ENCODE peak calls at places on chromosomes 7 and 10, in seven cellular contexts. X is cerebellar cortex; S is hypothalamus; E is BJ; K is neural crest cell; I is fibroblast of lung; C is CD8-positive, alpha-beta memory T cell. U is an unnamed sample.

GRCh38 chr10:122847782-122848604 is 2.3 kb upstream of the CUZD1 start:
- DNase-seq in X (no peak), S (no peak), E (no peak), K (no peak), I (peak), C (no peak), U (no peak)

GRCh38 chr7:116731019-116731388 is 59.0 kb downstream of the MET start:
- DNase-seq in X (no peak), S (no peak), E (no peak), K (no peak), I (no peak), C (no peak), U (no peak)

GRCh38 chr10:17454181-17454800 is at the start of gene ST8SIA6:
- DNase-seq in X (no peak), S (no peak), E (no peak), K (peak), I (peak), C (peak), U (no peak)

GRCh38 chr7:138207555-138207971 is 131.3 kb downstream of the AKR1D1 start:
- DNase-seq in X (no peak), S (no peak), E (no peak), K (no peak), I (no peak), C (no peak), U (no peak)

GRCh38 chr7:78510580-78511188 is 712.1 kb downstream of the PHTF2 start:
- DNase-seq in X (no peak), S (no peak), E (no peak), K (peak), I (peak), C (no peak), U (no peak)

GRCh38 chr10:102195301-102195870 is 30.7 kb upstream of the ELOVL3 start:
- DNase-seq in X (no peak), S (no peak), E (no peak), K (no peak), I (no peak), C (no peak), U (no peak)

GRCh38 chr10:124539935-124540641 is 78.5 kb downstream of the LHPP start:
- DNase-seq in X (no peak), S (peak), E (no peak), K (peak), I (peak), C (peak), U (peak)

GRCh38 chr7:75596727-75597614 is 104.9 kb downstream of the SPDYE5 start:
- DNase-seq in X (no peak), S (no peak), E (no peak), K (no peak), I (no peak), C (no peak), U (peak)

GRCh38 chr7:74376256-74377036 is 77.3 kb upstream of the GTF2IRD1 start:
- DNase-seq in X (no peak), S (no peak), E (no peak), K (no peak), I (no peak), C (no peak), U (no peak)

GRCh38 chr10:114684085-114684821 is 26.2 kb upstream of the ABLIM1 start:
- DNase-seq in X (no peak), S (peak), E (peak), K (no peak), I (peak), C (no peak), U (no peak)

GRCh38 chr7:19327011-19327410 is 181.8 kb upstream of the FERD3L start:
- DNase-seq in X (no peak), S (no peak), E (no peak), K (no peak), I (peak), C (no peak), U (no peak)

GRCh38 chr10:77041636-77042258 is 595.9 kb downstream of the KCNMA1 start:
- DNase-seq in X (no peak), S (no peak), E (no peak), K (no peak), I (no peak), C (no peak), U (no peak)

GRCh38 chr7:74262639-74263398 is 8.6 kb upstream of the RFC2 start:
- DNase-seq in X (no peak), S (no peak), E (no peak), K (no peak), I (no peak), C (no peak), U (no peak)

GRCh38 chr7:40810274-40810673 is 675.5 kb downstream of the SUGCT start:
- DNase-seq in X (no peak), S (no peak), E (no peak), K (no peak), I (no peak), C (no peak), U (no peak)

GRCh38 chr10:100710151-100710871 is 35.1 kb upstream of the PAX2 start:
- DNase-seq in X (no peak), S (no peak), E (no peak), K (peak), I (no peak), C (no peak), U (no peak)

GRCh38 chr10:22658745-22659410 is 55.5 kb downstream of the PIP4K2A start:
- DNase-seq in X (no peak), S (no peak), E (no peak), K (no peak), I (peak), C (no peak), U (no peak)

GRCh38 chr7:155190608-155191536 is 106.8 kb upstream of the INSIG1 start:
- DNase-seq in X (peak), S (peak), E (no peak), K (peak), I (peak), C (peak), U (peak)

GRCh38 chr10:115950320-115950719 is 322.7 kb downstream of the GFRA1 start:
- DNase-seq in X (no peak), S (no peak), E (no peak), K (no peak), I (peak), C (no peak), U (no peak)

GRCh38 chr7:100965723-100966541 is 3.4 kb upstream of the MUC12 start:
- DNase-seq in X (peak), S (no peak), E (no peak), K (peak), I (peak), C (peak), U (no peak)

GRCh38 chr7:156025675-156026074 is 213.4 kb upstream of the SHH start:
- DNase-seq in X (no peak), S (no peak), E (no peak), K (no peak), I (no peak), C (no peak), U (no peak)

GRCh38 chr10:29621161-29621560 is 13.6 kb downstream of the SVIL start:
- DNase-seq in X (no peak), S (no peak), E (no peak), K (no peak), I (no peak), C (no peak), U (no peak)

GRCh38 chr10:25616903-25617592 is 317.0 kb upstream of the MYO3A start:
- DNase-seq in X (no peak), S (no peak), E (no peak), K (no peak), I (no peak), C (no peak), U (no peak)

GRCh38 chr7:94190599-94191061 is 186.5 kb upstream of the BET1 start:
- DNase-seq in X (no peak), S (no peak), E (peak), K (no peak), I (peak), C (no peak), U (no peak)

GRCh38 chr7:2701832-2702593 is 14.0 kb downstream of the AMZ1 start:
- DNase-seq in X (peak), S (peak), E (no peak), K (no peak), I (peak), C (no peak), U (no peak)

GRCh38 chr7:139734395-139734794 is 43.4 kb downstream of the HIPK2 start:
- DNase-seq in X (no peak), S (no peak), E (no peak), K (no peak), I (peak), C (no peak), U (no peak)

GRCh38 chr7:138008588-138009349 is 6.9 kb upstream of the CREB3L2 start:
- DNase-seq in X (peak), S (no peak), E (no peak), K (peak), I (peak), C (peak), U (no peak)

GRCh38 chr10:95374597-95375209 is 83.9 kb upstream of the PDLIM1 start:
- DNase-seq in X (peak), S (peak), E (no peak), K (peak), I (peak), C (peak), U (peak)

GRCh38 chr10:71536332-71536731 is 139.6 kb downstream of the CDH23 start:
- DNase-seq in X (no peak), S (no peak), E (no peak), K (no peak), I (no peak), C (no peak), U (no peak)

GRCh38 chr7:131723926-131724325 is 167.5 kb upstream of the PODXL start:
- DNase-seq in X (no peak), S (no peak), E (no peak), K (no peak), I (no peak), C (no peak), U (no peak)

GRCh38 chr10:124603376-124604213 is 140.6 kb downstream of the FAM53B start:
- DNase-seq in X (no peak), S (no peak), E (no peak), K (no peak), I (no peak), C (no peak), U (no peak)

GRCh38 chr10:70958396-70958795 is 70.0 kb upstream of the PCBD1 start:
- DNase-seq in X (no peak), S (no peak), E (no peak), K (no peak), I (no peak), C (no peak), U (no peak)

GRCh38 chr10:32239770-32240169 is 107.2 kb downstream of the EPC1 start:
- DNase-seq in X (no peak), S (no peak), E (peak), K (no peak), I (peak), C (no peak), U (no peak)

GRCh38 chr10:70481831-70482530 is 3.4 kb downstream of the PALD1 start:
- DNase-seq in X (peak), S (peak), E (no peak), K (no peak), I (peak), C (no peak), U (no peak)

GRCh38 chr7:100127866-100128601 is 1.3 kb downstream of the MBLAC1 start:
- DNase-seq in X (peak), S (no peak), E (no peak), K (peak), I (no peak), C (no peak), U (no peak)

GRCh38 chr7:74718336-74718735 is 55.5 kb upstream of the NCF1 start:
- DNase-seq in X (no peak), S (no peak), E (no peak), K (no peak), I (no peak), C (no peak), U (no peak)

GRCh38 chr7:80640841-80641240 is 2.4 kb downstream of the CD36 start:
- DNase-seq in X (no peak), S (no peak), E (no peak), K (no peak), I (peak), C (no peak), U (no peak)

GRCh38 chr10:48506147-48506917 is 98.5 kb downstream of the ARHGAP22 start:
- DNase-seq in X (peak), S (no peak), E (no peak), K (no peak), I (peak), C (no peak), U (no peak)